ENCODE peak calls at places on chromosomes 11 and 22, in four cellular contexts. Y is stimulated activated CD4-positive, alpha-beta T cell treated with anti-CD3 and anti-CD28 coated beads, Interleukin-15, amount 100 ng/mL, for 24 hours; K is sigmoid colon; C is progenitor cell of endocrine pancreas. O is an unnamed sample.

GRCh38 chr22:19959043-19959586 is 17.5 kb upstream of the TXNRD2 start:
- DNase-seq in C (peak; percentile 95), K (peak; percentile 88), Y (no peak), O (peak; percentile 35)

GRCh38 chr11:115112779-115113178 is 391.4 kb downstream of the CADM1 start:
- DNase-seq in C (no peak), Y (no peak), K (no peak), O (no peak)

GRCh38 chr11:61111060-61111435 is 8.8 kb downstream of the CD5 start:
- DNase-seq in Y (no peak), C (no peak), K (no peak), O (no peak)

GRCh38 chr11:10459029-10459970 is 4.2 kb downstream of the AMPD3 start:
- DNase-seq in Y (peak; percentile 67), C (no peak), K (no peak), O (no peak)

GRCh38 chr11:94837317-94837716 is 69.2 kb downstream of the AMOTL1 start:
- DNase-seq in Y (no peak), K (peak; percentile 78), C (no peak), O (no peak)

GRCh38 chr11:94501522-94501921 is 7.7 kb downstream of the ANKRD49 start:
- DNase-seq in C (no peak), K (no peak), Y (no peak), O (no peak)

GRCh38 chr22:24089951-24090350 is 78.8 kb downstream of the CABIN1 start:
- DNase-seq in K (peak; percentile 49), Y (no peak), C (no peak), O (no peak)

GRCh38 chr11:639324-639977 is 2.4 kb downstream of the DRD4 start:
- DNase-seq in K (no peak), C (no peak), Y (no peak), O (no peak)

GRCh38 chr11:69300124-69301032 is 6.4 kb downstream of the MYEOV start:
- DNase-seq in C (no peak), K (no peak), Y (no peak), O (peak; percentile 78)

GRCh38 chr11:129861702-129862107 is 33.7 kb downstream of the NFRKB start:
- DNase-seq in Y (no peak), C (peak; percentile 37), K (no peak), O (peak; percentile 93)

GRCh38 chr11:134367781-134368180 is 36.0 kb downstream of the GLB1L2 start:
- DNase-seq in C (no peak), K (peak; percentile 42), Y (no peak), O (no peak)

GRCh38 chr22:45476814-45477213 is 25.9 kb upstream of the FBLN1 start:
- DNase-seq in K (no peak), C (no peak), Y (no peak), O (peak; percentile 67)

GRCh38 chr11:83157755-83158473 is 983 bp downstream of the PCF11 start:
- DNase-seq in Y (peak; percentile 71), C (no peak), K (peak; percentile 81), O (peak; percentile 38)

GRCh38 chr11:74720596-74721478 is 10.4 kb downstream of the CHRDL2 start:
- DNase-seq in K (peak; percentile 97), C (no peak), Y (no peak), O (peak; percentile 26)

GRCh38 chr11:69485337-69486041 is 4.0 kb downstream of the LINC01488 start:
- DNase-seq in Y (no peak), C (no peak), K (no peak), O (no peak)

GRCh38 chr11:96393753-96394348 is 4.0 kb downstream of the JRKL start:
- DNase-seq in K (no peak), C (no peak), Y (no peak), O (peak; percentile 55)

GRCh38 chr22:44102121-44102520 is 78.0 kb downstream of the PARVB start:
- DNase-seq in Y (no peak), K (peak; percentile 12), C (no peak), O (no peak)

GRCh38 chr11:61815790-61816735 is 740 bp downstream of the FADS1 start:
- DNase-seq in C (peak; percentile 62), K (peak; percentile 87), Y (peak; percentile 73), O (peak; percentile 56)

GRCh38 chr22:20000246-20001081 is 16.2 kb downstream of the ARVCF start:
- DNase-seq in K (no peak), Y (no peak), C (no peak), O (no peak)

GRCh38 chr22:25111579-25112517 is 87.8 kb upstream of the CRYBB3 start:
- DNase-seq in Y (no peak), K (no peak), C (no peak), O (no peak)

GRCh38 chr11:64850979-64851567 is 6.6 kb upstream of the CDC42BPG start:
- DNase-seq in K (no peak), C (no peak), Y (peak; percentile 76), O (no peak)

GRCh38 chr11:71459767-71460320 is 6.8 kb downstream of the NADSYN1 start:
- DNase-seq in K (no peak), C (no peak), Y (no peak), O (no peak)

GRCh38 chr11:70568504-70569172 is 170.3 kb downstream of the CTTN start:
- DNase-seq in C (no peak), Y (no peak), K (no peak), O (peak; percentile 41)

GRCh38 chr22:44622685-44623084 is 79.3 kb upstream of the PRR5 start:
- DNase-seq in C (no peak), Y (no peak), K (no peak), O (no peak)

GRCh38 chr11:73759520-73760065 is 1.3 kb downstream of the RAB6A start:
- DNase-seq in C (no peak), K (no peak), Y (no peak), O (peak; percentile 44)

GRCh38 chr11:11980841-11981308 is 27.6 kb downstream of the DKK3 start:
- DNase-seq in Y (no peak), C (no peak), K (no peak), O (no peak)

GRCh38 chr11:57903441-57904123 is 120.1 kb upstream of the OR9Q1 start:
- DNase-seq in C (no peak), K (no peak), Y (peak; percentile 42), O (peak; percentile 0)

GRCh38 chr11:23954730-23955129 is 542.1 kb upstream of the LUZP2 start:
- DNase-seq in Y (no peak), K (no peak), C (no peak), O (no peak)

GRCh38 chr11:115170133-115170815 is 333.9 kb downstream of the CADM1 start:
- DNase-seq in Y (peak; percentile 39), C (peak; percentile 28), K (no peak), O (peak; percentile 24)

GRCh38 chr11:26330255-26330654 is 1.7 kb upstream of the ANO3 start:
- DNase-seq in Y (no peak), C (no peak), K (no peak), O (no peak)

GRCh38 chr11:128928400-128928799 is 14.3 kb downstream of the TP53AIP1 start:
- DNase-seq in Y (no peak), C (no peak), K (no peak), O (no peak)

GRCh38 chr11:12201016-12201985 is 90.9 kb downstream of the MICAL2 start:
- DNase-seq in C (no peak), K (no peak), Y (no peak), O (peak; percentile 97)

GRCh38 chr22:31486951-31487350 is 2.7 kb downstream of the EIF4ENIF1 start:
- DNase-seq in Y (no peak), K (no peak), C (no peak), O (no peak)

GRCh38 chr11:88480217-88480616 is 142.7 kb upstream of the CTSC start:
- DNase-seq in C (no peak), Y (no peak), K (no peak), O (peak; percentile 98)

GRCh38 chr11:107849791-107850190 is 8.8 kb downstream of the SLC35F2 start:
- DNase-seq in C (no peak), K (no peak), Y (no peak), O (no peak)

GRCh38 chr11:8382436-8383053 is 118.9 kb upstream of the LMO1 start:
- DNase-seq in Y (no peak), C (no peak), K (no peak), O (peak; percentile 20)

O was measured in AG10803.